ENCODE peak calls at places on chromosomes 11 and 22, in eight cellular contexts. One of them, this sample, is unnamed. For H3K9me3 and H3K4me1, the result is how much of the 10 kb centered on the place peaks cover.

GRCh38 chr22:44807915-44808690 is 55.7 kb downstream of the ARHGAP8 start:
- DNase-seq in PC-3: no peak
- DNase-seq in CD8-positive, alpha-beta memory T cell: no peak
- DNase-seq in psoas muscle: no peak
- DNase-seq in sigmoid colon: no peak
- DNase-seq in colonic mucosa: no peak
- DNase-seq in neuronal stem cell: no peak
- DNase-seq in HCT116: no peak
- DNase-seq in this sample: no peak

GRCh38 chr11:103031834-103032233 is 60.1 kb downstream of the DCUN1D5 start:
- DNase-seq in colonic mucosa: no peak
- DNase-seq in sigmoid colon: no peak
- DNase-seq in neuronal stem cell: no peak
- DNase-seq in PC-3: no peak
- DNase-seq in psoas muscle: no peak
- DNase-seq in HCT116: no peak
- DNase-seq in CD8-positive, alpha-beta memory T cell: no peak
- DNase-seq in this sample: no peak

GRCh38 chr22:47813661-47814060 is 1051.2 kb downstream of the TBC1D22A start:
- DNase-seq in colonic mucosa: no peak
- DNase-seq in HCT116: no peak
- DNase-seq in CD8-positive, alpha-beta memory T cell: no peak
- DNase-seq in psoas muscle: no peak
- DNase-seq in PC-3: no peak
- DNase-seq in sigmoid colon: no peak
- DNase-seq in neuronal stem cell: no peak
- DNase-seq in this sample: no peak

GRCh38 chr11:77320351-77320750 is 18.9 kb upstream of the GDPD4 start:
- DNase-seq in sigmoid colon: no peak
- DNase-seq in PC-3: no peak
- DNase-seq in neuronal stem cell: no peak
- DNase-seq in CD8-positive, alpha-beta memory T cell: no peak
- DNase-seq in HCT116: no peak
- DNase-seq in colonic mucosa: no peak
- DNase-seq in psoas muscle: no peak
- DNase-seq in this sample: no peak

GRCh38 chr11:6612816-6613136 is 760 bp upstream of the TAF10 start:
- DNase-seq in psoas muscle: no peak
- DNase-seq in neuronal stem cell: no peak
- DNase-seq in HCT116: peak
- DNase-seq in PC-3: no peak
- DNase-seq in colonic mucosa: peak
- DNase-seq in sigmoid colon: no peak
- DNase-seq in CD8-positive, alpha-beta memory T cell: no peak
- DNase-seq in this sample: peak

GRCh38 chr11:79092791-79093313 is 348.0 kb downstream of the TENM4 start:
- DNase-seq in CD8-positive, alpha-beta memory T cell: no peak
- DNase-seq in colonic mucosa: no peak
- DNase-seq in HCT116: peak
- DNase-seq in sigmoid colon: peak
- DNase-seq in PC-3: peak
- DNase-seq in neuronal stem cell: no peak
- DNase-seq in psoas muscle: peak
- DNase-seq in this sample: no peak

GRCh38 chr11:118009821-118010737 is 23.9 kb downstream of the IL10RA start:
- DNase-seq in HCT116: no peak
- DNase-seq in CD8-positive, alpha-beta memory T cell: no peak
- DNase-seq in psoas muscle: no peak
- DNase-seq in colonic mucosa: no peak
- DNase-seq in sigmoid colon: no peak
- DNase-seq in PC-3: no peak
- DNase-seq in neuronal stem cell: no peak
- DNase-seq in this sample: no peak

GRCh38 chr22:36334838-36335603 is 52.7 kb downstream of the MYH9 start:
- DNase-seq in colonic mucosa: no peak
- DNase-seq in HCT116: no peak
- DNase-seq in sigmoid colon: peak
- DNase-seq in psoas muscle: no peak
- DNase-seq in CD8-positive, alpha-beta memory T cell: peak
- DNase-seq in neuronal stem cell: no peak
- DNase-seq in PC-3: peak
- DNase-seq in this sample: peak

GRCh38 chr11:85934599-85935169 is 79.5 kb downstream of the CCDC83 start:
- DNase-seq in PC-3: no peak
- DNase-seq in CD8-positive, alpha-beta memory T cell: no peak
- DNase-seq in psoas muscle: peak
- DNase-seq in HCT116: no peak
- DNase-seq in neuronal stem cell: no peak
- DNase-seq in sigmoid colon: no peak
- DNase-seq in colonic mucosa: no peak
- DNase-seq in this sample: peak

GRCh38 chr11:65918211-65919150 is at the start of gene C11orf68:
- DNase-seq in HCT116: no peak
- DNase-seq in PC-3: peak
- DNase-seq in CD8-positive, alpha-beta memory T cell: no peak
- DNase-seq in psoas muscle: no peak
- DNase-seq in neuronal stem cell: no peak
- DNase-seq in sigmoid colon: peak
- DNase-seq in colonic mucosa: no peak
- DNase-seq in this sample: no peak

GRCh38 chr11:23236846-23237550 is 376.7 kb upstream of the CCDC179 start:
- DNase-seq in psoas muscle: no peak
- DNase-seq in HCT116: no peak
- DNase-seq in CD8-positive, alpha-beta memory T cell: no peak
- DNase-seq in PC-3: no peak
- DNase-seq in colonic mucosa: no peak
- DNase-seq in neuronal stem cell: no peak
- DNase-seq in sigmoid colon: no peak
- DNase-seq in this sample: no peak

GRCh38 chr11:2667940-2668339 is 31.9 kb downstream of the KCNQ1OT1 start:
- DNase-seq in neuronal stem cell: no peak
- DNase-seq in HCT116: no peak
- DNase-seq in PC-3: no peak
- DNase-seq in psoas muscle: no peak
- DNase-seq in sigmoid colon: peak
- DNase-seq in colonic mucosa: no peak
- DNase-seq in CD8-positive, alpha-beta memory T cell: no peak
- DNase-seq in this sample: no peak

GRCh38 chr11:38274031-38274430 is 1676.0 kb upstream of the RAG2 start:
- DNase-seq in sigmoid colon: no peak
- DNase-seq in neuronal stem cell: no peak
- DNase-seq in PC-3: no peak
- DNase-seq in CD8-positive, alpha-beta memory T cell: no peak
- DNase-seq in psoas muscle: no peak
- DNase-seq in colonic mucosa: no peak
- DNase-seq in HCT116: no peak
- DNase-seq in this sample: no peak

GRCh38 chr11:35986958-35987357 is 43.1 kb downstream of the LDLRAD3 start:
- DNase-seq in neuronal stem cell: no peak
- DNase-seq in HCT116: no peak
- DNase-seq in psoas muscle: no peak
- DNase-seq in PC-3: peak
- DNase-seq in CD8-positive, alpha-beta memory T cell: no peak
- DNase-seq in sigmoid colon: no peak
- DNase-seq in colonic mucosa: no peak
- DNase-seq in this sample: no peak

GRCh38 chr22:49034836-49035817 is 792.5 kb downstream of the BRD1 start:
- DNase-seq in sigmoid colon: no peak
- DNase-seq in CD8-positive, alpha-beta memory T cell: no peak
- DNase-seq in HCT116: no peak
- DNase-seq in colonic mucosa: no peak
- DNase-seq in neuronal stem cell: no peak
- DNase-seq in psoas muscle: no peak
- DNase-seq in PC-3: no peak
- DNase-seq in this sample: no peak

DNA sequence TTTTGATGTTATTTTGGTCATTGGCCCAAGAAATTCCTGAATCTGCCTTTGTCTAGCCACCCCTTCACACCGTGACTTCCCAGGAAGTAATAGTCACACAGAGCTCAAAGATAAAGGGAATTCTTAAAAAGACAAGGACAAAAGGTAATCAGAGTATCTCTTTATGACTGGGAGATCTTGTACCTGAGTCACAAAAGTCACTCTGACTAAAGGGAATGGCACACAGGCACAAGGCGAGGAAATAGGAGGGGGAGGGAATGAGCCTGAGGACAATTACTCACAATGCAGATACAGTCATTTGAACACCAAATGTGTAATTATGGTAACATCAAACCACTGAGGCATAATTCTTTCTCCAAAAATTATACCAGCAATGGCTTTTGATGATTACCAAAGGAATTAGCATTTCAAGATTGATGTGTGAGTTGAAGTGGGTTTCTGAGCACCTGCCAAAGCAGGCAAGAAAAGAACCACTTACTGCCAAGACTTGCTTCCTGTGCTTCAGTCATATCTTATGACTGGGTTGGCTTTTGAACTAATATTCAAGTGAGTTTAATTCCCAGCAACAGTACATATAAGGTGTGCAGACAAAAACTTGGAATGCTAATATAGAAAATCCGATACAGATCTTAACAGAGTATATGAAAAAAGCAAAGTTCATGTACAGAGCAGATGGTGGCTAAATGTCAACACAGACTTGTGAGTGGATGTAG is 856.4 kb downstream of the LRRC4C start:
- DNase-seq in sigmoid colon: no peak
- DNase-seq in colonic mucosa: no peak
- DNase-seq in HCT116: no peak
- DNase-seq in PC-3: peak
- DNase-seq in psoas muscle: no peak
- DNase-seq in CD8-positive, alpha-beta memory T cell: no peak
- DNase-seq in neuronal stem cell: no peak
- DNase-seq in this sample: no peak
- H3K9me3 ChIP-seq in sigmoid colon: under half
- H3K9me3 ChIP-seq in colonic mucosa: under half
- H3K9me3 ChIP-seq in HCT116: under half
- H3K9me3 ChIP-seq in PC-3: under half
- H3K9me3 ChIP-seq in psoas muscle: under half
- H3K9me3 ChIP-seq in CD8-positive, alpha-beta memory T cell: under half
- H3K9me3 ChIP-seq in neuronal stem cell: under half
- H3K9me3 ChIP-seq in this sample: under half

GRCh38 chr11:60917267-60917666 is 3.3 kb downstream of the TMEM109 start:
- DNase-seq in sigmoid colon: no peak
- DNase-seq in neuronal stem cell: no peak
- DNase-seq in psoas muscle: no peak
- DNase-seq in CD8-positive, alpha-beta memory T cell: no peak
- DNase-seq in colonic mucosa: no peak
- DNase-seq in PC-3: no peak
- DNase-seq in HCT116: no peak
- DNase-seq in this sample: no peak

GRCh38 chr11:60913793-60914619 is at the start of gene TMEM109:
- DNase-seq in neuronal stem cell: peak
- DNase-seq in colonic mucosa: peak
- DNase-seq in CD8-positive, alpha-beta memory T cell: peak
- DNase-seq in sigmoid colon: peak
- DNase-seq in HCT116: peak
- DNase-seq in psoas muscle: peak
- DNase-seq in PC-3: peak
- DNase-seq in this sample: peak

GRCh38 chr11:60916669-60917206 is 2.8 kb downstream of the TMEM109 start:
- DNase-seq in PC-3: no peak
- DNase-seq in psoas muscle: no peak
- DNase-seq in neuronal stem cell: no peak
- DNase-seq in colonic mucosa: no peak
- DNase-seq in CD8-positive, alpha-beta memory T cell: no peak
- DNase-seq in sigmoid colon: peak
- DNase-seq in HCT116: no peak
- DNase-seq in this sample: no peak

GRCh38 chr11:60914620-60915249 is 777 bp downstream of the TMEM109 start:
- DNase-seq in PC-3: peak
- DNase-seq in psoas muscle: peak
- DNase-seq in CD8-positive, alpha-beta memory T cell: no peak
- DNase-seq in colonic mucosa: peak
- DNase-seq in neuronal stem cell: no peak
- DNase-seq in sigmoid colon: peak
- DNase-seq in HCT116: no peak
- DNase-seq in this sample: no peak

DNA sequence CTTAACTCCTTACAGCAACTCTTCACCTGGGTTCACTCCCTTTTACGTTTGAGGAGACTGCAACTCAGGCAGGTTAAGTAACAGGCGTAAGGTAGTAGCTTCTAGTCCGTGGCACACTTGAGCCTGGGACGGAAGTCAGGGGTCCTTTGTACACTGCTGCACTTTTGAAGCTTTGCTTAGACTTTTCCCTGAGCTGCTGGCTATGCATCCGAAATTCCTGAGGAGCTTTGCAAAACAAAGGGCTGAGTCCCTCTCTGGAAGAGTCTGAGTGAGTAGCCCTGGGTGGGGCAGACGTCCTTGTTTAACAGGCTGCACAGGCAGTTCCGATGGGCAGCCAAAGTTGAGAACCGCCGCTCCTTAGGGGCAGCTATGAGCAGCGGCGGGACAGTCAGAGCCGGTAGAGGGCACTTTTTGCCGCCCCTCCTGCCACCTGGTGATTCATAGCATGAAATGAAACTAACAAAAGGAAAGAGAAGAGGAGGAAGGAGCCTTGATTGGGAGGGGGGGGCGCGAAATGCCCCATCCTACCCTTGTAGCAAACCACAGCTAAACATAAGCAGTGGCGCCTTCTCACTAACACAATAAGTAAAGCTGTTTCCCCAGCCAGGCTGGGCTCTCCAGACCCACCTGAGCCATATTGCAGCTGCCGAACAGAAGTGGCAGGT is 1.4 kb downstream of the TMEM109 start:
- DNase-seq in sigmoid colon: peak
- DNase-seq in neuronal stem cell: peak
- DNase-seq in CD8-positive, alpha-beta memory T cell: peak
- DNase-seq in colonic mucosa: peak
- DNase-seq in HCT116: peak
- DNase-seq in PC-3: peak
- DNase-seq in psoas muscle: peak
- DNase-seq in this sample: peak
- H3K4me1 ChIP-seq in sigmoid colon: under half
- H3K4me1 ChIP-seq in neuronal stem cell: under half
- H3K4me1 ChIP-seq in CD8-positive, alpha-beta memory T cell: under half
- H3K4me1 ChIP-seq in colonic mucosa: under half
- H3K4me1 ChIP-seq in HCT116: half or more
- H3K4me1 ChIP-seq in PC-3: under half
- H3K4me1 ChIP-seq in psoas muscle: half or more
- H3K4me1 ChIP-seq in this sample: under half

DNA sequence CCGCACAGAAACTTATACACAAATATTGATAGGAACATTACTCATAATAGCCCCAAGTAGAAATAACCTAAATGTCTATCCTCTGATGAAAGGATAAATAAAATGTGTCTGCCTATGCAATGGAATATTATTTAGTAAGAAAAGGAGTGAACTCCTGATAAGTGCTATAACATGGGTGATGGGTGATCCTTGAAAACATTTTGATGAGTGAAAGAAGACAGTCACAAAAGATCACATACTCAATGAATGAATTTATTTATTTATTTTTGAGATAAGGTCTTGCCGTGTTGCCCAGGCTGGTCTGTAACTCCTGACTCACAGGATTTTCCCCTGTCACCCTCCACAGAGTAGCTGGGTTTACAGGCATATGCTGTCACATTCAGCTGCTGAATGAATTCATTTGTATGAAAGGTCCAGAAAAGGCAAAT is 17.3 kb downstream of the RNF121 start:
- DNase-seq in sigmoid colon: no peak
- DNase-seq in psoas muscle: no peak
- DNase-seq in CD8-positive, alpha-beta memory T cell: no peak
- DNase-seq in PC-3: peak
- DNase-seq in neuronal stem cell: no peak
- DNase-seq in HCT116: no peak
- DNase-seq in colonic mucosa: no peak
- DNase-seq in this sample: no peak
- H3K27ac ChIP-seq in sigmoid colon: no peak
- H3K27ac ChIP-seq in psoas muscle: no peak
- H3K27ac ChIP-seq in CD8-positive, alpha-beta memory T cell: no peak
- H3K27ac ChIP-seq in PC-3: peak
- H3K27ac ChIP-seq in neuronal stem cell: no peak
- H3K27ac ChIP-seq in HCT116: no peak
- H3K27ac ChIP-seq in colonic mucosa: no peak
- H3K27ac ChIP-seq in this sample: no peak

GRCh38 chr11:58742981-58743880 is 11.5 kb upstream of the GLYAT start:
- DNase-seq in colonic mucosa: no peak
- DNase-seq in sigmoid colon: no peak
- DNase-seq in HCT116: no peak
- DNase-seq in CD8-positive, alpha-beta memory T cell: no peak
- DNase-seq in neuronal stem cell: no peak
- DNase-seq in PC-3: no peak
- DNase-seq in psoas muscle: no peak
- DNase-seq in this sample: no peak
- H3K9me3 ChIP-seq in colonic mucosa: under half
- H3K9me3 ChIP-seq in sigmoid colon: under half
- H3K9me3 ChIP-seq in HCT116: under half
- H3K9me3 ChIP-seq in CD8-positive, alpha-beta memory T cell: under half
- H3K9me3 ChIP-seq in neuronal stem cell: under half
- H3K9me3 ChIP-seq in PC-3: under half
- H3K9me3 ChIP-seq in psoas muscle: under half
- H3K9me3 ChIP-seq in this sample: under half